ENCODE peak calls at places on chromosome 18, in five cellular contexts. K, G, V, O and T are unnamed samples.

GRCh38 chr18:79587298-79588125 is 92.1 kb upstream of the CTDP1 start:
- DNase-seq in K (no peak), G (no peak), V (no peak), O (peak), T (no peak)

GRCh38 chr18:36309436-36310391 is 12.2 kb downstream of the FHOD3 start:
- DNase-seq in K (no peak), G (peak), V (peak), O (no peak), T (peak)

GRCh38 chr18:46675112-46675511 is 18.1 kb upstream of the LOXHD1 start:
- DNase-seq in K (no peak), G (no peak), V (peak), O (no peak), T (no peak)

GRCh38 chr18:52422985-52423601 is 83.1 kb downstream of the DCC start:
- DNase-seq in K (no peak), G (no peak), V (no peak), O (no peak), T (no peak)

GRCh38 chr18:53745228-53745967 is 479.1 kb downstream of the MBD2 start:
- DNase-seq in K (no peak), G (no peak), V (peak), O (no peak), T (no peak)

GRCh38 chr18:40851014-40851429 is 1104.0 kb upstream of the PIK3C3 start:
- DNase-seq in K (no peak), G (peak), V (peak), O (no peak), T (no peak)

GRCh38 chr18:47594621-47595086 is 335.8 kb downstream of the SMAD2 start:
- DNase-seq in K (no peak), G (no peak), V (no peak), O (no peak), T (no peak)

GRCh38 chr18:47109049-47109448 is 41.3 kb downstream of the HDHD2 start:
- DNase-seq in K (no peak), G (no peak), V (no peak), O (no peak), T (no peak)

GRCh38 chr18:3117493-3118192 is 102.1 kb downstream of the MYOM1 start:
- DNase-seq in K (peak), G (peak), V (peak), O (no peak), T (no peak)

GRCh38 chr18:39841133-39842041 is 2113.6 kb upstream of the PIK3C3 start:
- DNase-seq in K (peak), G (peak), V (peak), O (peak), T (peak)

GRCh38 chr18:8277270-8277669 is 332.0 kb upstream of the RAB12 start:
- DNase-seq in K (no peak), G (no peak), V (peak), O (no peak), T (no peak)

GRCh38 chr18:5058768-5059539 is 138.1 kb downstream of the AKAIN1 start:
- DNase-seq in K (no peak), G (no peak), V (peak), O (no peak), T (no peak)

GRCh38 chr18:63292844-63293683 is 26.5 kb downstream of the BCL2 start:
- DNase-seq in K (no peak), G (no peak), V (no peak), O (no peak), T (no peak)

GRCh38 chr18:70422061-70422965 is 133.5 kb downstream of the SOCS6 start:
- DNase-seq in K (peak), G (peak), V (peak), O (peak), T (peak)

GRCh38 chr18:73653251-73653650 is 494.4 kb downstream of the FBXO15 start:
- DNase-seq in K (no peak), G (no peak), V (no peak), O (no peak), T (no peak)

GRCh38 chr18:28791101-28791500 is 614.2 kb upstream of the CDH2 start:
- DNase-seq in K (no peak), G (no peak), V (no peak), O (no peak), T (no peak)

GRCh38 chr18:48547456-48548403 is 8.9 kb downstream of the CTIF start:
- DNase-seq in K (no peak), G (peak), V (peak), O (peak), T (peak)

GRCh38 chr18:35525795-35526475 is 28.2 kb upstream of the INO80C start:
- DNase-seq in K (no peak), G (no peak), V (no peak), O (no peak), T (no peak)

GRCh38 chr18:57296336-57296735 is 56.0 kb upstream of the ST8SIA3 start:
- DNase-seq in K (no peak), G (no peak), V (no peak), O (no peak), T (no peak)

GRCh38 chr18:35443434-35443833 is 54.3 kb downstream of the INO80C start:
- DNase-seq in K (no peak), G (no peak), V (no peak), O (no peak), T (no peak)

GRCh38 chr18:21293479-21293878 is 51.4 kb downstream of the GREB1L start:
- DNase-seq in K (no peak), G (no peak), V (no peak), O (no peak), T (no peak)

GRCh38 chr18:54209471-54210180 is 14.8 kb downstream of the MBD2 start:
- DNase-seq in K (no peak), G (no peak), V (peak), O (no peak), T (no peak)

GRCh38 chr18:55338955-55339662 is 248.9 kb downstream of the TCF4 start:
- DNase-seq in K (no peak), G (no peak), V (peak), O (no peak), T (no peak)

GRCh38 chr18:9961031-9961430 is 47.2 kb downstream of the VAPA start:
- DNase-seq in K (no peak), G (no peak), V (peak), O (no peak), T (no peak)

GRCh38 chr18:47605093-47605492 is 325.4 kb downstream of the SMAD2 start:
- DNase-seq in K (no peak), G (no peak), V (no peak), O (no peak), T (no peak)

GRCh38 chr18:53796042-53796729 is 428.3 kb downstream of the MBD2 start:
- DNase-seq in K (peak), G (peak), V (peak), O (peak), T (peak)

GRCh38 chr18:42561521-42561920 is 554.0 kb downstream of the RIT2 start:
- DNase-seq in K (no peak), G (no peak), V (no peak), O (no peak), T (no peak)

GRCh38 chr18:79384834-79385233 is 10.9 kb upstream of the NFATC1 start:
- DNase-seq in K (no peak), G (no peak), V (no peak), O (no peak), T (no peak)

DNA sequence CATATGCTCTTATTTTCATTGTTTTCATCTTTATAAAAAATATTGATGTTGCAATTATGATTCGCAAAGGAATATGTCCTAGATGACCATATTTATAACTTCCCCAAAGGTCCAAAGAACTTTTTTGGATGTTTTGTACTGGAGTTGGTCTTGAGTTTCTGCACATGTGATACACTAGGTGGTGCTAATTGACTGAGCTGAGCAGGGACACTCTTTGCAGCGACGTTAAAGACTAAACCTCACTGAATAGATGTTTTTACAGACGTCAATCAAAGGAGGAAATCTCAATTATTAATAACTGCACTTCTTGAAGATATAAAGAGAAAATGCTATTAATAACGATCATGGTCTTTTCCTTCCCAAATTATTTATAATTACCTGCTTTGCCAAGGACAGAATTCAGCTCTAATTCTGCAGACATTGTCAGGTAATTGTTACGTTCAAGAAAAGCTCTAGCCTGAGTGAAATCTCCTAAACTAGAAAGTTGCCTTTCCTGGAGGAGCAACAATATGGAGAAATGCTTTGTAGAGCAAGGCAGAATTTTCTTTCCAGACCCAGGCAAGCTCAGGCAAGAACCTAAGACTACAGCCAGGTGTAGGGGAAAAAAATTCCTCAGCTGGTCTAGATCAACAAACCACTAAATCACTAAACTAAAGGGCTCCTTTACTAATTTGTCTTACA is 119.3 kb upstream of the RBBP8 start:
- DNase-seq in K (peak), G (peak), V (peak), O (no peak), T (peak)
- TF ChIP-seq CTCF in K (peak), G (peak), V (peak), O (peak), T (peak)

DNA sequence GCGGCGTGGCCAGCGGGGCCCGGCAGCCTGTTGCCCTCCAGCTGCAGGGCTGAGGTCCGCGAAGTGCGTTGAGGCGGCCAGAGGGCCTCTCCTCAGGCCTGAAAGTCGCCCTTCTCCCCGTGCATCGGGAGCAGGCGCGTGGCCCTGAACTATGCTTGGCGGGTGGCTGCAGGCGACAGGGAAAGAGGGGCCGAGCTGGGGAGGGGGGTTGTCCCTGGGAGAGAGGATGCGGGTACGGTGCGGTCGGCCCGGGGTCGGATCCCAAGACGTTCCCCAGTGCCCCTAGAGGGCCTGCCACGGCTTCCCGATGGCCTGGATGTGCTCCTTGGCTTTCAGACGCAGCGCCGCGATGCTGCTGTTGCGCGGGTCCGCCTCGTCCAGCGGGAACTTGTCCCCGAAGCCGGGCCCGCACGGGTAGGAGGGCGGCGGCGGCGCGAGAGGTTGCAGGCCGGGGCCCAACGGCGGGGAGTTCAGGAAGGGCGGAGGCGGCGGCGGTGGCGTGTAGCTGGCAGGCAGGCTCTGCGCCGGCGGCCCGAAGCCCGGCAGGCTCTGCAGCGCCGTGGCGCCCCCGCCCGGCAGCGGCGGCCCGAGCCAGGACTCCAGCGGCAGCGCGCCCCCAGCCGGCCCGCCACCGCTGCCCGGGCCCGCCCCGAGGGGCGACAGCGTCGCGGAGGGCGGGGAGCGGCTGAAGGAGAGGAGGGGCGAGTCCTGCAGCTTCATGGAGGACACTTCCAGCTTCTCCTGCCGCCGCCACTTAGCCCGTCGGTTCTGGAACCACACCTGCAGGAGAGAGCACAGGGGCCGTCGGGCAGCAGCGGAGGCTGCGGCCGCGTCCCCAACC is 4.3 kb downstream of the RAX start:
- DNase-seq in K (peak), G (no peak), V (peak), O (no peak), T (no peak)
- TF ChIP-seq CTCF in K (peak), G (peak), V (no peak), O (no peak), T (no peak)

GRCh38 chr18:75880913-75881504 is 453.5 kb upstream of the SMIM21 start:
- DNase-seq in K (no peak), G (no peak), V (no peak), O (no peak), T (no peak)

GRCh38 chr18:75879196-75879595 is 451.7 kb upstream of the SMIM21 start:
- DNase-seq in K (no peak), G (no peak), V (no peak), O (no peak), T (no peak)

GRCh38 chr18:75880266-75880665 is 452.8 kb upstream of the SMIM21 start:
- DNase-seq in K (no peak), G (no peak), V (no peak), O (no peak), T (no peak)

DNA sequence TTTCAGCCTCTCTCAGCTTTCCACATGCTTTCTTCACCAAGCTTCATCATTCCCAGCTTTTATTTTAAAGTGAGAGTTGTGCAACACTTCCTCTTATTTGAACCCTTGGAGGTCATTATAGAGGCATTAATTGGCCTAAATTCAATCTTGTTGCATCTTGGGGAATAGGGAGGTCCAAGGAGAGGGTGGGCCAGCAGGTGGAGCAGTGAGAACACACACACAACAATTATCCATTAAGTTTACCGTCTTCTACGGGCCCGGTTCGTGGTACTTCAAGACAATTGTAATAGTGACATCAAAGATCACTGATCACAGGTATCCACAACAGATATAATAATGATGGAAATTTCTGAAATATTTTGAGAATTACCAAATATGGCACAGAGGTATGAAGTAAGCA is 457.2 kb upstream of the SMIM21 start:
- DNase-seq in K (no peak), G (no peak), V (no peak), O (no peak), T (no peak)
- TF ChIP-seq CTCF in K (peak), G (no peak), V (no peak), O (no peak), T (no peak)

GRCh38 chr18:44677933-44678332 is 2.8 kb upstream of the SETBP1 start:
- DNase-seq in K (no peak), G (no peak), V (peak), O (no peak), T (no peak)
- TF ChIP-seq CTCF in K (no peak), G (no peak), V (no peak), O (no peak), T (no peak)

GRCh38 chr18:31563778-31564177 is 27.9 kb upstream of the TTR start:
- DNase-seq in K (no peak), G (peak), V (no peak), O (no peak), T (no peak)
- TF ChIP-seq CTCF in K (no peak), G (peak), V (no peak), O (no peak), T (peak)

GRCh38 chr18:12236934-12237832 is 17.0 kb upstream of the CIDEA start:
- DNase-seq in K (peak), G (peak), V (peak), O (peak), T (peak)
- TF ChIP-seq CTCF in K (peak), G (peak), V (peak), O (peak), T (peak)

DNA sequence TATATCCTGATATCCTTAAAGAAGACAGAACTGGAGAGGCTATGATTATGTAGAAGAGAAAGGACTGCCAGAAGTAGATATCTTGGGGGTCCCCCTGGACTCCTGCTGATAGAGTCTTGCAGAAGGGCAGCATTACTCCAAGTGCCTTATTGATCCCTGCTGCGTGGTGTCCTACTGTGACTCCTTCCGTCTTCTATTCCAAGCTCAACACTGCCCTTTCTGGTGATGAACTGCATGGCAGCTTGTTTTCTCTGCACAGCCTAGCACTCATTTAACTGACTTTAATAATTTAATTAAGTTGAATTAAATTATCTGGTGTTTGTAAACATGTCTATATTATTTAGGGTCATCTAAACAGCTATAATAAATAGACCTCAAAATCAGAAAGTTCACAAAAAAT is 194.1 kb upstream of the DSEL start:
- DNase-seq in K (peak), G (no peak), V (peak), O (no peak), T (no peak)
- TF ChIP-seq CTCF in K (peak), G (no peak), V (peak), O (no peak), T (peak)

DNA sequence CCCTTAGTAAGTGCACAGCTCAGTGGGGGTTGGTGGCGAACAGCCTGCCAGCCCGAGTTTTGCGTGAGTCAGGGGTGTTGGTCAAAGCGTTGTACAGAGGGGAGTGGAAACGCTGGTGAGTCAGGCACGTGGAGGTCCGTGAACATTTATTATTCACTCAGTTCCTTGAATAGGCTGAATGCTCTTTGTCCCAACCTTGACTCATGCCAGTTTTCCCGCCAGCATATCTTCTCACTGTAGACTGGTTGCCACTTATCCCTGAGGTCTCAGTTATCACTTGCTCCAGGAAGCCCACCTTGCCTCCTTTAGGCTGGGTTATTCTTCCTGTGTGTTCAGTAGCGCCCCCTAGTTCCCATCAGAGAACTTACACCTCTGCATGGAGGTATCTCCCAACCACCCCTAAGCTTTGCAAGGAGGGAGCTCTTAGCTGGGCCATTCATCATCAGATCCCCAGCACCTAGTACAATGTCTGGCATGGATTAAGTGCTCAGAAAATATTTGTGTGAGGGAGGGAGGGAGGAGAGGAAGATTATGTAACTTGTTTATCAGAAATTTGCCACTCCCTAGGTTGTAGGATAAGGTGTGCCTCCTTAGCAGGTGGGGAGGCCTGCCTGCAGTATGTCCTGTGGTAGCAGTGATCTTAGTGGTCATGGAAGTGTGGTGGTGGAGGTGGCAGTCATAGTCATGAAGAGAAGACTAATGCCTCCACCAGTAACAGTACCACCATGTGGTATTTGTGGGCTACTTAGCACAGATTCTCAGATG is 72.1 kb downstream of the CABLES1 start:
- DNase-seq in K (peak), G (no peak), V (peak), O (no peak), T (no peak)
- TF ChIP-seq CTCF in K (peak), G (no peak), V (peak), O (no peak), T (peak)

DNA sequence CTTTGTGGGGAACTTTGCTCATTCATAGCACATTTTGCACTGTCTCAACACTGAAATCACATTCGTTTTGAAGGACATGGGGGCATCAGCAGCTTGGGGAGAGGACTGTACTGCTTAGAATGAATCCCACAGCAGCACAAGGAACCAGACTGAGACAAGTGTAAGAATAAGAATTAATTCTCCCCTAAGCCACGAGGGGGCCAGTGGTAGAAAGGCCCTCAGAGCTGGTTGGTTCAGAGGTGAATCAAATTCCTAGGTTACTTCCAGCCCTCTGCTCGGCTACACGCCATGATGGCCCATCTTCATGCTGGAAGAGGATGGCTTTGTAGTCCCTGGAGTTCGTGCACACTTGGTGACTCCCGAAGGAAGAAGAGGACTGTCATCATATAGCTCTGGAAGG is 12.0 kb upstream of the MC5R start:
- DNase-seq in K (peak), G (no peak), V (no peak), O (no peak), T (no peak)
- TF ChIP-seq CTCF in K (peak), G (no peak), V (peak), O (no peak), T (peak)

GRCh38 chr18:51168031-51168742 is 29.3 kb downstream of the MEX3C start:
- DNase-seq in K (no peak), G (no peak), V (no peak), O (no peak), T (no peak)
- TF ChIP-seq CTCF in K (no peak), G (no peak), V (no peak), O (no peak), T (no peak)